ENCODE peak calls at places on chromosomes 12 and 14, in eight cellular contexts. O is A549, C is T-helper 2 cell, T is ACHN, I is naive B cell, U is foreskin fibroblast, H is activated gamma-delta T cell treated with Interleukin-2 at 50 U/mL for 16 hours, N is MCF 10A. Y is an unnamed sample.

GRCh38 chr14:72543325-72543724 is 350.6 kb downstream of the DPF3 start:
- DNase-seq in O (no peak), C (no peak), T (no peak), I (no peak), U (no peak), H (no peak), N (no peak), Y (no peak)

GRCh38 chr12:31393004-31393550 is 67.1 kb upstream of the SINHCAF start:
- DNase-seq in O (no peak), C (no peak), T (no peak), I (no peak), U (no peak), H (no peak), N (no peak), Y (no peak)

GRCh38 chr14:105325716-105326567 is 11.4 kb downstream of the PACS2 start:
- DNase-seq in O (no peak), C (no peak), T (no peak), I (no peak), U (no peak), H (no peak), N (no peak), Y (no peak)

GRCh38 chr14:82855912-82856381 is 1322.3 kb upstream of the SEL1L start:
- DNase-seq in O (no peak), C (no peak), T (peak), I (no peak), U (peak), H (no peak), N (peak), Y (no peak)

GRCh38 chr12:122356192-122356635 is 66.3 kb downstream of the CLIP1 start:
- DNase-seq in O (peak), C (peak), T (peak), I (peak), U (peak), H (peak), N (peak), Y (peak)

GRCh38 chr12:89951694-89952060 is 243.0 kb upstream of the ATP2B1 start:
- DNase-seq in O (no peak), C (no peak), T (no peak), I (no peak), U (no peak), H (no peak), N (no peak), Y (no peak)

GRCh38 chr12:122201381-122201780 is 2.1 kb upstream of the B3GNT4 start:
- DNase-seq in O (no peak), C (no peak), T (no peak), I (no peak), U (no peak), H (no peak), N (no peak), Y (no peak)

GRCh38 chr14:53062856-53063255 is 90.3 kb downstream of the DDHD1 start:
- DNase-seq in O (no peak), C (no peak), T (no peak), I (no peak), U (peak), H (no peak), N (no peak), Y (no peak)

GRCh38 chr14:102187044-102187443 is 47.3 kb downstream of the WDR20 start:
- DNase-seq in O (peak), C (no peak), T (peak), I (no peak), U (peak), H (no peak), N (peak), Y (no peak)

GRCh38 chr14:60544659-60545058 is 35.7 kb downstream of the SIX6 start:
- DNase-seq in O (no peak), C (no peak), T (no peak), I (no peak), U (no peak), H (no peak), N (no peak), Y (no peak)

GRCh38 chr14:97290977-97291376 is 493.8 kb downstream of the VRK1 start:
- DNase-seq in O (no peak), C (no peak), T (no peak), I (no peak), U (no peak), H (no peak), N (no peak), Y (no peak)

GRCh38 chr12:8638951-8639350 is 23.7 kb downstream of the MFAP5 start:
- DNase-seq in O (no peak), C (no peak), T (no peak), I (no peak), U (no peak), H (no peak), N (no peak), Y (no peak)

GRCh38 chr12:5648692-5649338 is 216.9 kb downstream of the NTF3 start:
- DNase-seq in O (no peak), C (no peak), T (peak), I (no peak), U (peak), H (no peak), N (no peak), Y (no peak)

GRCh38 chr12:107091989-107092641 is 1.2 kb downstream of the CRY1 start:
- DNase-seq in O (peak), C (no peak), T (peak), I (peak), U (peak), H (peak), N (peak), Y (peak)

GRCh38 chr12:65524666-65525065 is 246.2 kb downstream of the MSRB3 start:
- DNase-seq in O (no peak), C (no peak), T (no peak), I (no peak), U (peak), H (no peak), N (peak), Y (no peak)

GRCh38 chr14:88204221-88204620 is 118.8 kb downstream of the KCNK10 start:
- DNase-seq in O (no peak), C (no peak), T (no peak), I (no peak), U (no peak), H (no peak), N (no peak), Y (no peak)